ENCODE peak calls at places on chromosomes 7 and 10, in ten cellular contexts. P is EH; Y is naive B cell; V is KBM-7; H is T-helper 1 cell; Z is stimulated activated naive CD8-positive, alpha-beta T cell treated with anti-CD3 and anti-CD28 coated beads, Interleukin-15, Interleukin-2, amounts not matched to agents 100 U/mL and 50 U/mL, for 24 hours; L is cardiac fibroblast; S is effector memory CD4-positive, alpha-beta T cell; E is progenitor cell of endocrine pancreas; C is IMR-90. J is an unnamed sample.

GRCh38 chr7:129779602-129780256 is 168.2 kb downstream of the NRF1 start:
- DNase-seq in P (no peak), Y (peak), V (peak), H (no peak), Z (peak), L (no peak), S (no peak), E (peak), C (no peak), J (peak)

GRCh38 chr7:81161459-81162075 is 242.7 kb upstream of the SEMA3C start:
- DNase-seq in P (peak), Y (no peak), V (no peak), H (no peak), Z (no peak), L (peak), S (no peak), E (no peak), C (peak), J (no peak)

GRCh38 chr10:21130108-21130507 is 233.0 kb upstream of the NEBL start:
- DNase-seq in P (no peak), Y (no peak), V (no peak), H (no peak), Z (no peak), L (no peak), S (no peak), E (no peak), C (no peak), J (no peak)

GRCh38 chr7:424301-424935 is 95.2 kb downstream of the PDGFA start:
- DNase-seq in P (no peak), Y (no peak), V (no peak), H (no peak), Z (no peak), L (no peak), S (no peak), E (no peak), C (no peak), J (no peak)

GRCh38 chr7:29408841-29409243 is 154.8 kb upstream of the PRR15 start:
- DNase-seq in P (peak), Y (peak), V (peak), H (no peak), Z (peak), L (peak), S (no peak), E (peak), C (peak), J (no peak)

GRCh38 chr7:132211971-132212370 is 364.3 kb downstream of the PLXNA4 start:
- DNase-seq in P (no peak), Y (no peak), V (no peak), H (no peak), Z (no peak), L (no peak), S (no peak), E (no peak), C (no peak), J (no peak)

GRCh38 chr10:34121974-34122282 is 693.2 kb downstream of the PARD3 start:
- DNase-seq in P (peak), Y (no peak), V (peak), H (no peak), Z (no peak), L (peak), S (no peak), E (no peak), C (peak), J (peak)

GRCh38 chr7:11726251-11727155 is 105.5 kb downstream of the THSD7A start:
- DNase-seq in P (no peak), Y (no peak), V (no peak), H (no peak), Z (no peak), L (peak), S (no peak), E (no peak), C (peak), J (peak)

GRCh38 chr7:155188821-155189599 is 108.7 kb upstream of the INSIG1 start:
- DNase-seq in P (peak), Y (no peak), V (no peak), H (no peak), Z (no peak), L (peak), S (no peak), E (no peak), C (peak), J (no peak)

GRCh38 chr10:68348265-68348741 is 15.6 kb upstream of the PBLD start:
- DNase-seq in P (peak), Y (peak), V (peak), H (no peak), Z (peak), L (peak), S (peak), E (peak), C (peak), J (no peak)

J was measured in GM06990.